ENCODE peak calls at places on chromosomes 1 and 21, in four cellular contexts. V is H54, S is A549, F is breast epithelium. A is an unnamed sample.

GRCh38 chr1:12513176-12513575 is 104.8 kb downstream of the DHRS3 start:
- DNase-seq in V (no peak), S (no peak), F (no peak), A (no peak)

GRCh38 chr1:94597701-94598100 is 56.1 kb upstream of the F3 start:
- DNase-seq in V (no peak), S (no peak), F (no peak), A (no peak)

GRCh38 chr1:9814619-9815018 is 9.1 kb downstream of the CLSTN1 start:
- DNase-seq in V (no peak), S (no peak), F (no peak), A (no peak)

GRCh38 chr1:7279753-7280150 is 491.3 kb upstream of the VAMP3 start:
- DNase-seq in V (no peak), S (no peak), F (no peak), A (no peak)

GRCh38 chr1:6800728-6801127 is 15.5 kb downstream of the CAMTA1 start:
- DNase-seq in V (no peak), S (peak), F (no peak), A (no peak)

GRCh38 chr1:63592536-63593302 is 492 bp upstream of the PGM1 start:
- DNase-seq in V (peak), S (no peak), F (no peak), A (no peak)

GRCh38 chr1:200780545-200781444 is 42.1 kb downstream of the CAMSAP2 start:
- DNase-seq in V (no peak), S (no peak), F (no peak), A (no peak)

GRCh38 chr1:203364013-203364730 is 13.2 kb upstream of the FMOD start:
- DNase-seq in V (no peak), S (no peak), F (no peak), A (no peak)

GRCh38 chr1:26696191-26696644 is 403 bp downstream of the ARID1A start:
- DNase-seq in V (no peak), S (no peak), F (no peak), A (peak)

GRCh38 chr1:173364827-173365226 is 112.3 kb upstream of the PRDX6 start:
- DNase-seq in V (no peak), S (no peak), F (no peak), A (no peak)

GRCh38 chr1:199545780-199546179 is 481.7 kb upstream of the NR5A2 start:
- DNase-seq in V (no peak), S (peak), F (no peak), A (peak)

GRCh38 chr1:150256549-150257341 is 829 bp upstream of the CA14 start:
- DNase-seq in V (no peak), S (no peak), F (no peak), A (no peak)

GRCh38 chr1:217048104-217048707 is 325.0 kb upstream of the ESRRG start:
- DNase-seq in V (peak), S (peak), F (no peak), A (peak)

GRCh38 chr1:182143825-182144661 is 82.5 kb upstream of the ZNF648 start:
- DNase-seq in V (no peak), S (no peak), F (peak), A (peak)

GRCh38 chr1:35115459-35116383 is 36.5 kb downstream of the ZMYM1 start:
- DNase-seq in V (no peak), S (no peak), F (no peak), A (no peak)

GRCh38 chr1:226546926-226547325 is 1.6 kb upstream of the STUM start:
- DNase-seq in V (no peak), S (no peak), F (no peak), A (no peak)

GRCh38 chr1:3948344-3948743 is 48.3 kb upstream of the C1orf174 start:
- DNase-seq in V (no peak), S (no peak), F (no peak), A (no peak)

GRCh38 chr1:77524038-77524437 is 158.4 kb downstream of the ZZZ3 start:
- DNase-seq in V (no peak), S (no peak), F (no peak), A (no peak)

GRCh38 chr1:91889717-91890459 is 3.9 kb upstream of the TGFBR3 start:
- DNase-seq in V (peak), S (peak), F (no peak), A (no peak)

GRCh38 chr1:167492509-167492910 is 25.8 kb downstream of the CD247 start:
- DNase-seq in V (no peak), S (no peak), F (no peak), A (no peak)
- TF ChIP-seq POLR2A in V (no peak), S (no peak), F (no peak), A (no peak)

DNA sequence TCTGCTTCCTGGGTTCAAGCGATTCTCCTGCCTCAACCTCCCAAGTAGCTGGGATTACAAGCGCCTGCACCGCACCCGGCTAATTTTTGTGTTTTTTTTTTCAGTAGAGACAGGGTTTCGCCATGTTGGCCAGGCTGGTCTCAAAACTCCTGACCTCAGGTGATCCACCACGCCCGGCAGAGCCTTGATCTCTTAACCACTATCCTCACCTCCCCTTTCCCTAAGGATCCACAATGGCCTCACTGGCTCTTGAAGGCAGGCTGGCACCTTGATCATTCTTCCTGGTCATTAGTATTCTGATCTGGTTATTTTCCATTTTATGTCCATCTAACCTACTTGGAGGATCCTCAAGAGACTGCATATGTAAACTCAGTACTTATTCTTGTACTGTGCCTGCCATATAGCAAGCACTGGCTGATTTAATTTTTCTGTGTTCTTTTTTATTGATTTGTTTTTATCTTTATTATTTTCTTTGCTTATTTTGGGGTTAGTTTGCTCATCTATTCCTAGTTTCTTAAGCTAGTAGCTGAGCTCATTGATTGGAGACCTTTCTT is 6.3 kb downstream of the RCC1 start:
- DNase-seq in V (no peak), S (peak), F (no peak), A (no peak)
- TF ChIP-seq POLR2A in V (no peak), S (no peak), F (no peak), A (peak)

GRCh38 chr1:24022611-24023359 is 42.7 kb upstream of the SRSF10 start:
- DNase-seq in V (peak), S (peak), F (no peak), A (no peak)
- TF ChIP-seq POLR2A in V (peak), S (no peak), F (no peak), A (no peak)

GRCh38 chr1:161201828-161202712 is at the start of gene NDUFS2:
- DNase-seq in V (peak), S (peak), F (peak), A (peak)
- TF ChIP-seq POLR2A in V (peak), S (peak), F (peak), A (peak)

DNA sequence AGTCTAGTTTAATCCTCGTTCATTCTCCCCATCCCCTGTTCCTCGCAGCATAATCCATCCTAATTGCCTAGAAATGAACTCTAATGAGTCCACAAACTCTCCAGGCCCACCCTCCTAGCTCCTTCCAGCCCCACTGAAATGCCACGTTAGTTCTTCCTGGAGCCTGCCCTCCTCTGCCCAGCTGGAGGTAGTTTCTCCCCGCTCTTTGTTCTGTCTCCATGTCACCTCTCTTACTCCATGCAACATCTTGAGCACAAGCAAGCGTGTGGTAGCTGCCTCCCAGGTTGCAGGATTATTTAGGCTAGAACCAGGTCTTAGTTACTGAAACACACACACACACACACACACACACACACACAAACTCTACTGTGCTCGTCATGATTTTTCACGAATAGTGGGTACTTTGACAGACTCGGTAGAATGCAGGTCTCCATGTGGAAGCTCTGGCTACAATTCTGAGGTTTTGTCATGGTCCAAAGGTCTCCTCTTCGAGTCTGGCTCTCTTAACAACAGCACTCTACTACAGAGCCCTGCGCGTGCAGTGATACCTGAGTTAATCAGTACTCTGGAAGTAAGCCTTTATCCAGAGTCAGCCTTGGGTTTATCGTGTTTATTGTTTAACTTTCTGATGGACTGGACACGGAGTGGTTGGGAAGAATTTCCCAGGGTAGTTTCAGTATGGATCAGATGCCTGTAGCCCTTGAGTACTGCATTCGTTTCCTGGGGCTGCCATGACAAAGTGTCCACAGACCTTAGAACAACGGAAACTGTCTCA is 27.5 kb downstream of the HUNK start:
- DNase-seq in V (no peak), S (peak), F (no peak), A (no peak)
- TF ChIP-seq POLR2A in V (no peak), S (no peak), F (no peak), A (no peak)

GRCh38 chr1:180503274-180503862 is 991 bp upstream of the ACBD6 start:
- DNase-seq in V (no peak), S (peak), F (no peak), A (peak)

GRCh38 chr1:180504186-180504585 is 1.8 kb upstream of the ACBD6 start:
- DNase-seq in V (no peak), S (no peak), F (no peak), A (no peak)

GRCh38 chr1:180500689-180501088 is 1.7 kb downstream of the ACBD6 start:
- DNase-seq in V (no peak), S (no peak), F (no peak), A (no peak)

GRCh38 chr1:180501865-180502360 is 464 bp downstream of the ACBD6 start:
- DNase-seq in V (peak), S (no peak), F (no peak), A (no peak)

GRCh38 chr1:180502361-180503273 is at the start of gene ACBD6:
- DNase-seq in V (peak), S (peak), F (peak), A (peak)
- TF ChIP-seq POLR2A in V (peak), S (peak), F (peak), A (peak)

GRCh38 chr1:155000725-155001437 is 1.7 kb upstream of the ZBTB7B start:
- DNase-seq in V (peak), S (peak), F (peak), A (peak)
- TF ChIP-seq POLR2A in V (no peak), S (no peak), F (peak), A (peak)

DNA sequence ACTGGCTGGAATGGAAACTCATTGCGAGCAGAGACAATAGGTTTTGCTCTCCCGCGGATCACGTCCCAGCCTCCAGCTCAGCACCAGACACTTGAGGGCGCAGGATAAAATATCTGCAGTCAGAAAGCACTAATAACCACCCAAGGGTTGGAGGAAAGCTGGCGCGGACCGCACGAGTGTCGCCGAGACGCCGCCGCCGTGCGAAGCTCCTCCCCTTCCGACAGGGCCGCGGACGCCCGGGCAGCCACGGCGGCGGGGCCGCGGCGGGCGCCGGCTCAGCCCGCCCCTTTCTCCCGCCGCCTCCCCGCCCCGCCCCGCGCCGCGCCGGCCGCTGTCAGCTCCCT is at the start of gene CMPK1:
- DNase-seq in V (peak), S (peak), F (peak), A (peak)
- TF ChIP-seq POLR2A in V (no peak), S (peak), F (no peak), A (peak)

GRCh38 chr1:44218503-44219300 is 5.4 kb downstream of the DMAP1 start:
- DNase-seq in V (no peak), S (no peak), F (no peak), A (no peak)

GRCh38 chr1:44217809-44218410 is 4.6 kb downstream of the DMAP1 start:
- DNase-seq in V (no peak), S (peak), F (peak), A (peak)

GRCh38 chr1:44220001-44220751 is 6.9 kb downstream of the DMAP1 start:
- DNase-seq in V (no peak), S (no peak), F (no peak), A (no peak)

GRCh38 chr1:44220755-44221154 is 7.5 kb downstream of the DMAP1 start:
- DNase-seq in V (no peak), S (no peak), F (no peak), A (no peak)

GRCh38 chr1:44219301-44219626 is 6.0 kb downstream of the DMAP1 start:
- DNase-seq in V (no peak), S (no peak), F (no peak), A (no peak)
- TF ChIP-seq POLR2A in V (no peak), S (no peak), F (no peak), A (no peak)

DNA sequence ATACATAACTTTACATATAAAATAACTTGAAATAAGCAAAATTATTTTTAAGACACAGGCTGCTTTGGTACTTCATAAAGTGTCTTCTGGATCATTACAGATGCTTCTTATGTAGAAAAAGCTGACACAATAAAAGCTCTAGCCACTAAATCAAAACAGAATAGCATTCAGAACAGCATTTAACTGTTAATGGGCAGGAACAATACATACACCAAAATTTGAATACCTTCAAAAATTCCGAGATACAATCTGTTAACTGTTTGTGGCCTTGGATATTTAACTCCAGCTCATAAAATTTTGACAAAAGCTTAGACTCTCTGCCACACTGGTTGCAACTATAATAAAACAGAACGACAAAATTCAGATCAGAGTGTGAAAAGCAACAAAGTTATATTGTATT is 31.7 kb downstream of the USP48 start:
- DNase-seq in V (no peak), S (no peak), F (no peak), A (no peak)
- TF ChIP-seq POLR2A in V (no peak), S (no peak), F (no peak), A (no peak)

A was measured in erythroblast.